ENCODE peak calls at places on chromosome 2, in ten cellular contexts. O, R, B, Y, I, D, M, J, A and F are unnamed samples.

GRCh38 chr2:101718993-101719571 is 21.6 kb downstream of the MAP4K4 start:
- DNase-seq in O (no peak), R (no peak), B (no peak), Y (no peak), I (no peak), D (no peak), M (no peak), J (no peak), A (peak; percentile 43), F (no peak)

GRCh38 chr2:69943841-69944604 is 17.4 kb downstream of the ASPRV1 start:
- DNase-seq in O (no peak), R (no peak), B (no peak), Y (no peak), I (no peak), D (no peak), M (no peak), J (no peak), A (no peak), F (no peak)

GRCh38 chr2:134897932-134898331 is 20.7 kb upstream of the CCNT2 start:
- DNase-seq in O (peak; percentile 12), R (peak; percentile 10), B (no peak), Y (no peak), I (no peak), D (no peak), M (peak; percentile 6), J (no peak), A (peak; percentile 29), F (no peak)

GRCh38 chr2:236160366-236161081 is 7.7 kb downstream of the GBX2 start:
- DNase-seq in O (no peak), R (no peak), B (no peak), Y (no peak), I (no peak), D (no peak), M (no peak), J (no peak), A (no peak), F (no peak)

GRCh38 chr2:236167297-236168109 is 683 bp downstream of the GBX2 start:
- DNase-seq in O (no peak), R (no peak), B (no peak), Y (no peak), I (no peak), D (peak; percentile 51), M (peak; percentile 59), J (peak; percentile 70), A (peak; percentile 65), F (peak; percentile 19)

GRCh38 chr2:46297546-46298271 is 502 bp downstream of the EPAS1 start:
- DNase-seq in O (peak; percentile 55), R (peak; percentile 77), B (no peak), Y (no peak), I (no peak), D (peak; percentile 78), M (peak; percentile 76), J (peak; percentile 90), A (peak; percentile 75), F (peak; percentile 89)

GRCh38 chr2:216557820-216558219 is 59.2 kb downstream of the RPL37A start:
- DNase-seq in O (no peak), R (no peak), B (no peak), Y (no peak), I (no peak), D (no peak), M (no peak), J (no peak), A (no peak), F (no peak)

GRCh38 chr2:218292700-218293014 is 354 bp upstream of the TMBIM1 start:
- DNase-seq in O (no peak), R (no peak), B (no peak), Y (no peak), I (no peak), D (no peak), M (no peak), J (no peak), A (no peak), F (no peak)

GRCh38 chr2:111022630-111023029 is 98.1 kb upstream of the BCL2L11 start:
- DNase-seq in O (no peak), R (no peak), B (no peak), Y (no peak), I (no peak), D (no peak), M (no peak), J (no peak), A (no peak), F (no peak)

GRCh38 chr2:30428034-30428662 is 18.9 kb upstream of the LCLAT1 start:
- DNase-seq in O (no peak), R (no peak), B (no peak), Y (no peak), I (no peak), D (no peak), M (no peak), J (no peak), A (no peak), F (no peak)

GRCh38 chr2:20539776-20540586 is 93.1 kb downstream of the RHOB start:
- DNase-seq in O (no peak), R (no peak), B (no peak), Y (no peak), I (no peak), D (no peak), M (no peak), J (no peak), A (no peak), F (no peak)

GRCh38 chr2:179234658-179235240 is 29.9 kb downstream of the SESTD1 start:
- DNase-seq in O (no peak), R (no peak), B (no peak), Y (no peak), I (no peak), D (no peak), M (no peak), J (no peak), A (no peak), F (no peak)

GRCh38 chr2:10830641-10831386 is 18.2 kb upstream of the PDIA6 start:
- DNase-seq in O (no peak), R (no peak), B (no peak), Y (no peak), I (no peak), D (no peak), M (no peak), J (no peak), A (no peak), F (no peak)

GRCh38 chr2:96533292-96534073 is 3.1 kb upstream of the ARID5A start:
- DNase-seq in O (no peak), R (no peak), B (no peak), Y (no peak), I (peak; percentile 88), D (no peak), M (peak; percentile 56), J (no peak), A (no peak), F (no peak)

GRCh38 chr2:19140463-19141208 is 217.8 kb downstream of the OSR1 start:
- DNase-seq in O (no peak), R (no peak), B (no peak), Y (peak; percentile 13), I (no peak), D (peak; percentile 92), M (no peak), J (peak; percentile 76), A (peak; percentile 92), F (no peak)

GRCh38 chr2:160220545-160221009 is 20.5 kb upstream of the ITGB6 start:
- DNase-seq in O (no peak), R (no peak), B (no peak), Y (no peak), I (no peak), D (no peak), M (no peak), J (no peak), A (peak; percentile 63), F (no peak)

GRCh38 chr2:173414823-173415322 is 60.2 kb downstream of the CDCA7 start:
- DNase-seq in O (no peak), R (no peak), B (no peak), Y (no peak), I (no peak), D (no peak), M (no peak), J (no peak), A (peak; percentile 66), F (no peak)

GRCh38 chr2:162574615-162575452 is 230.9 kb downstream of the GCA start:
- DNase-seq in O (no peak), R (no peak), B (no peak), Y (no peak), I (no peak), D (no peak), M (no peak), J (peak; percentile 72), A (peak; percentile 72), F (peak; percentile 73)

GRCh38 chr2:212538156-212539144 is at the start of gene ERBB4:
- DNase-seq in O (no peak), R (no peak), B (no peak), Y (no peak), I (no peak), D (no peak), M (peak; percentile 55), J (peak; percentile 24), A (no peak), F (no peak)